ENCODE peak calls at places on chromosomes 16 and 17, in nine cellular contexts. One of them, this sample, is unnamed.

GRCh38 chr17:78400581-78401240 is 22.3 kb downstream of the PGS1 start:
- DNase-seq in endothelial cell of umbilical vein: no peak
- DNase-seq in psoas muscle: no peak
- DNase-seq in tibial nerve: no peak
- DNase-seq in naive thymus-derived CD4-positive, alpha-beta T cell: no peak
- DNase-seq in bronchial epithelial cell: peak; percentile 87
- DNase-seq in breast epithelium: no peak
- DNase-seq in AG04450: no peak
- DNase-seq in H1: no peak
- DNase-seq in this sample: no peak

GRCh38 chr17:57940653-57941329 is 14.4 kb downstream of the CUEDC1 start:
- DNase-seq in naive thymus-derived CD4-positive, alpha-beta T cell: no peak
- DNase-seq in endothelial cell of umbilical vein: no peak
- DNase-seq in bronchial epithelial cell: no peak
- DNase-seq in AG04450: no peak
- DNase-seq in tibial nerve: no peak
- DNase-seq in psoas muscle: peak; percentile 73
- DNase-seq in breast epithelium: no peak
- DNase-seq in H1: no peak
- DNase-seq in this sample: no peak

GRCh38 chr17:43698678-43699437 is 37.1 kb upstream of the MEOX1 start:
- DNase-seq in endothelial cell of umbilical vein: no peak
- DNase-seq in AG04450: no peak
- DNase-seq in tibial nerve: no peak
- DNase-seq in naive thymus-derived CD4-positive, alpha-beta T cell: no peak
- DNase-seq in breast epithelium: no peak
- DNase-seq in bronchial epithelial cell: no peak
- DNase-seq in psoas muscle: no peak
- DNase-seq in H1: no peak
- DNase-seq in this sample: no peak

GRCh38 chr17:51487947-51488346 is 227.6 kb downstream of the UTP18 start:
- DNase-seq in bronchial epithelial cell: peak; percentile 17
- DNase-seq in psoas muscle: no peak
- DNase-seq in naive thymus-derived CD4-positive, alpha-beta T cell: peak; percentile 32
- DNase-seq in endothelial cell of umbilical vein: no peak
- DNase-seq in H1: peak; percentile 69
- DNase-seq in AG04450: no peak
- DNase-seq in breast epithelium: no peak
- DNase-seq in tibial nerve: no peak
- DNase-seq in this sample: no peak

GRCh38 chr17:40326014-40326831 is 17.2 kb downstream of the RARA start:
- DNase-seq in breast epithelium: no peak
- DNase-seq in endothelial cell of umbilical vein: peak; percentile 45
- DNase-seq in H1: no peak
- DNase-seq in AG04450: no peak
- DNase-seq in tibial nerve: no peak
- DNase-seq in naive thymus-derived CD4-positive, alpha-beta T cell: peak; percentile 59
- DNase-seq in psoas muscle: peak; percentile 63
- DNase-seq in bronchial epithelial cell: no peak
- DNase-seq in this sample: no peak

GRCh38 chr16:12999368-12999767 is 98.0 kb downstream of the SHISA9 start:
- DNase-seq in breast epithelium: no peak
- DNase-seq in H1: no peak
- DNase-seq in bronchial epithelial cell: no peak
- DNase-seq in endothelial cell of umbilical vein: no peak
- DNase-seq in naive thymus-derived CD4-positive, alpha-beta T cell: no peak
- DNase-seq in AG04450: no peak
- DNase-seq in tibial nerve: no peak
- DNase-seq in psoas muscle: no peak
- DNase-seq in this sample: no peak

GRCh38 chr16:68737730-68738590 is 868 bp downstream of the CDH1 start:
- DNase-seq in breast epithelium: peak; percentile 82
- DNase-seq in naive thymus-derived CD4-positive, alpha-beta T cell: no peak
- DNase-seq in AG04450: no peak
- DNase-seq in endothelial cell of umbilical vein: no peak
- DNase-seq in bronchial epithelial cell: peak; percentile 45
- DNase-seq in H1: peak; percentile 74
- DNase-seq in psoas muscle: no peak
- DNase-seq in tibial nerve: no peak
- DNase-seq in this sample: no peak

GRCh38 chr17:78107457-78107856 is 21.1 kb downstream of the TMC6 start:
- DNase-seq in AG04450: no peak
- DNase-seq in endothelial cell of umbilical vein: no peak
- DNase-seq in psoas muscle: no peak
- DNase-seq in breast epithelium: no peak
- DNase-seq in naive thymus-derived CD4-positive, alpha-beta T cell: no peak
- DNase-seq in H1: no peak
- DNase-seq in tibial nerve: no peak
- DNase-seq in bronchial epithelial cell: peak; percentile 15
- DNase-seq in this sample: no peak

GRCh38 chr16:76386784-76387183 is 109.6 kb downstream of the CNTNAP4 start:
- DNase-seq in psoas muscle: no peak
- DNase-seq in endothelial cell of umbilical vein: no peak
- DNase-seq in breast epithelium: no peak
- DNase-seq in naive thymus-derived CD4-positive, alpha-beta T cell: no peak
- DNase-seq in H1: no peak
- DNase-seq in bronchial epithelial cell: peak; percentile 16
- DNase-seq in tibial nerve: no peak
- DNase-seq in AG04450: no peak
- DNase-seq in this sample: no peak

GRCh38 chr17:62869885-62870580 is 61.9 kb upstream of the MARCHF10 start:
- DNase-seq in naive thymus-derived CD4-positive, alpha-beta T cell: no peak
- DNase-seq in AG04450: no peak
- DNase-seq in endothelial cell of umbilical vein: no peak
- DNase-seq in bronchial epithelial cell: peak; percentile 89
- DNase-seq in breast epithelium: no peak
- DNase-seq in H1: peak; percentile 53
- DNase-seq in tibial nerve: no peak
- DNase-seq in psoas muscle: no peak
- DNase-seq in this sample: no peak

GRCh38 chr16:1108299-1109252 is 12.5 kb upstream of the C1QTNF8 start:
- DNase-seq in bronchial epithelial cell: no peak
- DNase-seq in psoas muscle: peak; percentile 68
- DNase-seq in tibial nerve: no peak
- DNase-seq in H1: no peak
- DNase-seq in naive thymus-derived CD4-positive, alpha-beta T cell: no peak
- DNase-seq in AG04450: no peak
- DNase-seq in endothelial cell of umbilical vein: no peak
- DNase-seq in breast epithelium: peak; percentile 89
- DNase-seq in this sample: no peak

GRCh38 chr17:81648013-81648706 is 8.2 kb downstream of the PDE6G start:
- DNase-seq in bronchial epithelial cell: no peak
- DNase-seq in psoas muscle: no peak
- DNase-seq in naive thymus-derived CD4-positive, alpha-beta T cell: no peak
- DNase-seq in tibial nerve: no peak
- DNase-seq in endothelial cell of umbilical vein: no peak
- DNase-seq in H1: peak; percentile 79
- DNase-seq in AG04450: no peak
- DNase-seq in breast epithelium: no peak
- DNase-seq in this sample: no peak

GRCh38 chr16:66386629-66387622 is 20.4 kb downstream of the CDH5 start:
- DNase-seq in endothelial cell of umbilical vein: no peak
- DNase-seq in psoas muscle: no peak
- DNase-seq in bronchial epithelial cell: no peak
- DNase-seq in tibial nerve: no peak
- DNase-seq in H1: no peak
- DNase-seq in naive thymus-derived CD4-positive, alpha-beta T cell: no peak
- DNase-seq in breast epithelium: no peak
- DNase-seq in AG04450: no peak
- DNase-seq in this sample: no peak

GRCh38 chr17:63537991-63538692 is 12.1 kb upstream of the DCAF7 start:
- DNase-seq in endothelial cell of umbilical vein: no peak
- DNase-seq in naive thymus-derived CD4-positive, alpha-beta T cell: no peak
- DNase-seq in bronchial epithelial cell: no peak
- DNase-seq in breast epithelium: peak; percentile 47
- DNase-seq in psoas muscle: no peak
- DNase-seq in AG04450: no peak
- DNase-seq in tibial nerve: no peak
- DNase-seq in H1: peak; percentile 55
- DNase-seq in this sample: no peak

GRCh38 chr17:68598545-68598961 is 2.6 kb downstream of the FAM20A start:
- DNase-seq in AG04450: no peak
- DNase-seq in bronchial epithelial cell: no peak
- DNase-seq in H1: no peak
- DNase-seq in tibial nerve: no peak
- DNase-seq in psoas muscle: no peak
- DNase-seq in naive thymus-derived CD4-positive, alpha-beta T cell: no peak
- DNase-seq in endothelial cell of umbilical vein: no peak
- DNase-seq in breast epithelium: no peak
- DNase-seq in this sample: no peak
- H3K27me3 ChIP-seq in AG04450: peaks cover 46% of the 10 kb centered on the region
- H3K27me3 ChIP-seq in bronchial epithelial cell: peaks cover 3% of the 10 kb centered on the region
- H3K27me3 ChIP-seq in H1: no peaks in the 10 kb centered on the region
- H3K27me3 ChIP-seq in tibial nerve: peaks cover 11% of the 10 kb centered on the region
- H3K27me3 ChIP-seq in psoas muscle: no peaks in the 10 kb centered on the region
- H3K27me3 ChIP-seq in naive thymus-derived CD4-positive, alpha-beta T cell: no peaks in the 10 kb centered on the region
- H3K27me3 ChIP-seq in endothelial cell of umbilical vein: peaks cover 41% of the 10 kb centered on the region
- H3K27me3 ChIP-seq in breast epithelium: no peaks in the 10 kb centered on the region
- H3K27me3 ChIP-seq in this sample: peaks cover 22% of the 10 kb centered on the region

GRCh38 chr16:86498661-86499493 is 11.4 kb upstream of the FOXF1 start:
- DNase-seq in bronchial epithelial cell: no peak
- DNase-seq in endothelial cell of umbilical vein: no peak
- DNase-seq in breast epithelium: no peak
- DNase-seq in H1: no peak
- DNase-seq in tibial nerve: no peak
- DNase-seq in psoas muscle: peak; percentile 20
- DNase-seq in naive thymus-derived CD4-positive, alpha-beta T cell: no peak
- DNase-seq in AG04450: no peak
- DNase-seq in this sample: no peak
- H3K27me3 ChIP-seq in bronchial epithelial cell: peaks cover 87% of the 10 kb centered on the region
- H3K27me3 ChIP-seq in endothelial cell of umbilical vein: peaks cover 90% of the 10 kb centered on the region
- H3K27me3 ChIP-seq in breast epithelium: peaks cover 100% of the 10 kb centered on the region
- H3K27me3 ChIP-seq in H1: peaks cover 98% of the 10 kb centered on the region
- H3K27me3 ChIP-seq in tibial nerve: peaks cover 100% of the 10 kb centered on the region
- H3K27me3 ChIP-seq in psoas muscle: peaks cover 6% of the 10 kb centered on the region
- H3K27me3 ChIP-seq in naive thymus-derived CD4-positive, alpha-beta T cell: peaks cover 4% of the 10 kb centered on the region
- H3K27me3 ChIP-seq in AG04450: no peaks in the 10 kb centered on the region
- H3K27me3 ChIP-seq in this sample: peaks cover 94% of the 10 kb centered on the region

DNA sequence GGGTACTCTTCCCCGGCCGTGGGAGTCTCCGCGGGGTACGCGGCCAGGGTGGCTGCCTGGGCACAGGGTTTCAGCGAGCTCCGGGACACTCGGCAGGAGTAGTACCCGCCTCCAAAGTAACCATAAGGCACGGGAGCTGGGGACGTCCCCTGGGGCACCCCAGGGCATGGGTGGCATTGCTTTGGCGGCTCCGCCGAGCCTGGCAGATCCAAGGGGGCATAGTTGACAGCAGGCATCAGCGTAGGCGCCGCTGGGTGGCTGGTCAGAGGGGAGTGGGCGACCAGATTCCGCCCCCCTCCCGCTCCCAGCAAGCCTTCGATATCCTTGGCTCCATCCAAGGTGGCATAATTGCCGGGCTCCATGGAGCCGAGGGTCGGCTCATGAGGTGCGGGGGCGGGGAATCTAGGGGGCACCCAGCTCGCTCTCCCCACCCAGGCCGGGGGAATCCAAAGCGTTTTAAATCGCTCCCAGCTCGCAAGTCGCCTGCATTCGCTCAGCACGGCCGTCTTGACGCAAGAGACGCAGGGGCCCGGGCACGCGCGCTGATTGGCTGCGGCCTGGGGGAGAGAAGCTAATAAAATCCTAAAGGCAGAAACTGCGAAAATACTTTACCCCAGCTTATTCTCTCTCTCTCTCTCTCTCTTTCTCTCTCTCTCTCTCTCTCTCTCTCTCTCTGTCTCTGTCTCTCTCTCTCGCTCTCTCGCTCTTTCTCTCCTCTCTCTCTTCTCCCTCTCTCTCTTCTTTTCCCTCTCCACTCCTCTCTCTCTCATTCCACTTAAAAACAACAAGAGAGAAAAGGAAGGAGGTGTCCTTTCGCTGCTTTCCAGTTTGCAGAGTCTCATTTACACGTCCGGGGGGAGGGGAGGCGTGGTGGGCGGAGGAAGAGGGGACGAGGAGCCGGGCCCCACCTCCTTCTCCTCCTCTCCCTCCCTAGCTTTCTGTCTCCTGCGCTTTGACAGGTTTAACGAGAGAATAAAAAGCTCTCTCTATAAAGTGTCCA is at the start of gene HOXB13:
- DNase-seq in breast epithelium: no peak
- DNase-seq in AG04450: no peak
- DNase-seq in naive thymus-derived CD4-positive, alpha-beta T cell: no peak
- DNase-seq in bronchial epithelial cell: no peak
- DNase-seq in tibial nerve: no peak
- DNase-seq in H1: no peak
- DNase-seq in endothelial cell of umbilical vein: peak; percentile 36
- DNase-seq in psoas muscle: no peak
- DNase-seq in this sample: no peak
- H3K27me3 ChIP-seq in breast epithelium: peaks cover 100% of the 10 kb centered on the region
- H3K27me3 ChIP-seq in AG04450: peaks cover 94% of the 10 kb centered on the region
- H3K27me3 ChIP-seq in naive thymus-derived CD4-positive, alpha-beta T cell: peaks cover 34% of the 10 kb centered on the region
- H3K27me3 ChIP-seq in bronchial epithelial cell: peaks cover 83% of the 10 kb centered on the region
- H3K27me3 ChIP-seq in tibial nerve: peaks cover 100% of the 10 kb centered on the region
- H3K27me3 ChIP-seq in H1: peaks cover 94% of the 10 kb centered on the region
- H3K27me3 ChIP-seq in endothelial cell of umbilical vein: peaks cover 89% of the 10 kb centered on the region
- H3K27me3 ChIP-seq in psoas muscle: peaks cover 4% of the 10 kb centered on the region
- H3K27me3 ChIP-seq in this sample: peaks cover 99% of the 10 kb centered on the region

GRCh38 chr17:38768417-38768816 is 15.9 kb downstream of the PSMB3 start:
- DNase-seq in naive thymus-derived CD4-positive, alpha-beta T cell: no peak
- DNase-seq in psoas muscle: no peak
- DNase-seq in AG04450: no peak
- DNase-seq in H1: no peak
- DNase-seq in endothelial cell of umbilical vein: no peak
- DNase-seq in bronchial epithelial cell: no peak
- DNase-seq in tibial nerve: no peak
- DNase-seq in breast epithelium: no peak
- DNase-seq in this sample: no peak
- H3K27me3 ChIP-seq in naive thymus-derived CD4-positive, alpha-beta T cell: no peaks in the 10 kb centered on the region
- H3K27me3 ChIP-seq in psoas muscle: no peaks in the 10 kb centered on the region
- H3K27me3 ChIP-seq in AG04450: no peaks in the 10 kb centered on the region
- H3K27me3 ChIP-seq in H1: no peaks in the 10 kb centered on the region
- H3K27me3 ChIP-seq in endothelial cell of umbilical vein: no peaks in the 10 kb centered on the region
- H3K27me3 ChIP-seq in bronchial epithelial cell: no peaks in the 10 kb centered on the region
- H3K27me3 ChIP-seq in tibial nerve: no peaks in the 10 kb centered on the region
- H3K27me3 ChIP-seq in breast epithelium: no peaks in the 10 kb centered on the region
- H3K27me3 ChIP-seq in this sample: no peaks in the 10 kb centered on the region

GRCh38 chr16:71188956-71189712 is 41.4 kb downstream of the HYDIN start:
- DNase-seq in psoas muscle: no peak
- DNase-seq in breast epithelium: no peak
- DNase-seq in AG04450: no peak
- DNase-seq in endothelial cell of umbilical vein: no peak
- DNase-seq in bronchial epithelial cell: no peak
- DNase-seq in H1: no peak
- DNase-seq in tibial nerve: no peak
- DNase-seq in naive thymus-derived CD4-positive, alpha-beta T cell: no peak
- DNase-seq in this sample: no peak
- H3K27me3 ChIP-seq in psoas muscle: no peaks in the 10 kb centered on the region
- H3K27me3 ChIP-seq in breast epithelium: no peaks in the 10 kb centered on the region
- H3K27me3 ChIP-seq in AG04450: no peaks in the 10 kb centered on the region
- H3K27me3 ChIP-seq in endothelial cell of umbilical vein: no peaks in the 10 kb centered on the region
- H3K27me3 ChIP-seq in bronchial epithelial cell: no peaks in the 10 kb centered on the region
- H3K27me3 ChIP-seq in H1: no peaks in the 10 kb centered on the region
- H3K27me3 ChIP-seq in tibial nerve: no peaks in the 10 kb centered on the region
- H3K27me3 ChIP-seq in naive thymus-derived CD4-positive, alpha-beta T cell: no peaks in the 10 kb centered on the region
- H3K27me3 ChIP-seq in this sample: no peaks in the 10 kb centered on the region

This sample was measured in keratinocyte.